ENCODE peak calls at places on chromosome 11, in six cellular contexts. C, K, L, N, P and Q are unnamed samples. For H3K9me3, the result is how much of the 10 kb centered on the place peaks cover.

GRCh38 chr11:86627776-86628455 is 44.5 kb downstream of the ME3 start:
- DNase-seq in C (no peak), K (no peak), L (no peak), N (no peak), P (no peak), Q (no peak)

GRCh38 chr11:103397369-103397768 is 288.1 kb downstream of the DYNC2H1 start:
- DNase-seq in C (no peak), K (no peak), L (no peak), N (no peak), P (peak), Q (no peak)

GRCh38 chr11:68033708-68034045 is 3.2 kb downstream of the NDUFS8 start:
- DNase-seq in C (no peak), K (no peak), L (no peak), N (no peak), P (no peak), Q (no peak)

GRCh38 chr11:3834349-3835099 is 6.2 kb downstream of the RHOG start:
- DNase-seq in C (peak), K (no peak), L (no peak), N (peak), P (no peak), Q (no peak)

GRCh38 chr11:18491924-18492323 is 34.8 kb downstream of the TSG101 start:
- DNase-seq in C (no peak), K (no peak), L (no peak), N (no peak), P (no peak), Q (no peak)

GRCh38 chr11:64299847-64300648 is at the start of gene CATSPERZ:
- DNase-seq in C (no peak), K (no peak), L (no peak), N (no peak), P (no peak), Q (no peak)

GRCh38 chr11:130576146-130576545 is 127.7 kb downstream of the ADAMTS15 start:
- DNase-seq in C (no peak), K (no peak), L (no peak), N (no peak), P (no peak), Q (no peak)

GRCh38 chr11:68049509-68050370 is 10.9 kb downstream of the TCIRG1 start:
- DNase-seq in C (no peak), K (no peak), L (no peak), N (no peak), P (no peak), Q (no peak)

GRCh38 chr11:121282886-121283502 is 9.6 kb upstream of the SC5D start:
- DNase-seq in C (no peak), K (no peak), L (no peak), N (no peak), P (no peak), Q (no peak)

GRCh38 chr11:114619659-114620173 is 24.1 kb upstream of the NXPE4 start:
- DNase-seq in C (no peak), K (no peak), L (no peak), N (no peak), P (no peak), Q (no peak)
- H3K9me3 ChIP-seq in C (half or more), K (under half), L (under half), N (under half), P (under half), Q (under half)

GRCh38 chr11:10838083-10838482 is 19.8 kb downstream of the ZBED5 start:
- DNase-seq in C (no peak), K (no peak), L (no peak), N (no peak), P (no peak), Q (no peak)

GRCh38 chr11:10844816-10845215 is 13.0 kb downstream of the ZBED5 start:
- DNase-seq in C (no peak), K (no peak), L (no peak), N (no peak), P (no peak), Q (no peak)

GRCh38 chr11:10844364-10844763 is 13.5 kb downstream of the ZBED5 start:
- DNase-seq in C (no peak), K (no peak), L (no peak), N (no peak), P (no peak), Q (no peak)

GRCh38 chr11:10838906-10839305 is 18.9 kb downstream of the ZBED5 start:
- DNase-seq in C (no peak), K (no peak), L (no peak), N (no peak), P (no peak), Q (no peak)
- H3K9me3 ChIP-seq in C (under half), K (under half), L (under half), N (under half), P (under half), Q (under half)

GRCh38 chr11:41978951-41979350 is 519.5 kb upstream of the LRRC4C start:
- DNase-seq in C (no peak), K (no peak), L (no peak), N (no peak), P (no peak), Q (no peak)

GRCh38 chr11:41983458-41983857 is 524.0 kb upstream of the LRRC4C start:
- DNase-seq in C (no peak), K (no peak), L (no peak), N (no peak), P (no peak), Q (no peak)

GRCh38 chr11:41982975-41983374 is 523.5 kb upstream of the LRRC4C start:
- DNase-seq in C (no peak), K (no peak), L (no peak), N (no peak), P (no peak), Q (no peak)

GRCh38 chr11:41985799-41986198 is 526.3 kb upstream of the LRRC4C start:
- DNase-seq in C (no peak), K (no peak), L (no peak), N (no peak), P (no peak), Q (no peak)

DNA sequence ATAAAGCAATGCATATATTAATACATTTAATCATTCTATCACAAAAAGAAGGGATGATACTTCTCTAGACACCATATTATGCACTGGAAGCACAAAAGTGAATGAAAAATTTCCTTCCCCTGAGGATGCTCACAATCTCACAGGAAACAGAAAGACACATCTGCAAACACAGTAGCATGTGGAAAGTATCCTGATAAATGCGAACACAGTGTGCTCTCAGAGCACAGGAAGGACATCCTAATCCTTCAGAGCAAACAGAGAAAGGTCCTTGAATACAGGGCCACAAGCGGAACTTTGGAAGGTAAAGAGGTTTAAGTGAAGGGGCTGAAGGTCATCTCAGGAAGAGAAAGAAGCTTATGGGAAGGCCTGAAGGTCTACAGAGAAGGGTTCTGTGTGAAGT is 524.6 kb upstream of the LRRC4C start:
- DNase-seq in C (no peak), K (no peak), L (no peak), N (no peak), P (no peak), Q (no peak)
- H3K9me3 ChIP-seq in C (under half), K (under half), L (under half), N (under half), P (under half), Q (under half)

DNA sequence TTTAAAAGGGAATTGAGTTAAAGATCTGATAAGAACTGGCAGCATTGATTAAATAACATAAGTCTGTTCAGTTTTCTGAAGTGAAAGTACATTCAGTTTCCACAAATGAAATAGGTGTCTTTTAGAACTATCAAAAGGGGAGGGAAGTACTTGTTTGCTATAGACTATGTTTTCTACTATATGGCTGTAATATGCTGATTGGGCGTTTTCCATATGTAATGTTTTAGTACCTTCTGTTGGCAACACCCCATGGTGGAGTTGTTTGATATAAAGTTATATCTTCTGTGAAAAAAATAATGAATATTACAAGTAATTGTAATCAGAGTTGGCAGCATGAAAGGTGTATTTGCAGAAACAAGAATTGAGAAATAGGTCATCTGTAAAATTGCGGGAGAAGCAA is 237.6 kb downstream of the JRKL start:
- DNase-seq in C (no peak), K (no peak), L (no peak), N (no peak), P (no peak), Q (no peak)
- H3K9me3 ChIP-seq in C (under half), K (under half), L (under half), N (under half), P (under half), Q (under half)

DNA sequence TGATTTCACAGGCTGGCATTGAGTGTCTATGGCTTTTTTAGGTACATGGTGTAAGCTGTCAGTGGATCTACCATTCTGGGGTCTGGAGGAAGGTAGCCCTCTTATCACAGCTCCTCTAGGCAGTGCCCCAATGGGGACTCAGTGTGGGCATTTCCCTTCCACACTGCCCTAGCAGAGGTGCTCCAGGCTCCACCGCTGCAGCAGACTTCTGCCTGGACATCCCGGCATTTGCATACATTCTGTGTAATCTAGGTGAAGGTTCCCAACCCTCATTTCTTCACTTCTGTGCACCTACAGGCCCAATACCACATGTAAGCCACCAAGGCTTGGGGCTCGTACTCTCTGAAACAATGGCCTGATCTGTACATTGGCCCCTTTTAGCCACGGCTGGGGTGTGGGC is 78.3 kb downstream of the RNF169 start:
- DNase-seq in C (no peak), K (no peak), L (no peak), N (no peak), P (no peak), Q (no peak)
- H3K9me3 ChIP-seq in C (under half), K (under half), L (under half), N (under half), P (under half), Q (under half)

DNA sequence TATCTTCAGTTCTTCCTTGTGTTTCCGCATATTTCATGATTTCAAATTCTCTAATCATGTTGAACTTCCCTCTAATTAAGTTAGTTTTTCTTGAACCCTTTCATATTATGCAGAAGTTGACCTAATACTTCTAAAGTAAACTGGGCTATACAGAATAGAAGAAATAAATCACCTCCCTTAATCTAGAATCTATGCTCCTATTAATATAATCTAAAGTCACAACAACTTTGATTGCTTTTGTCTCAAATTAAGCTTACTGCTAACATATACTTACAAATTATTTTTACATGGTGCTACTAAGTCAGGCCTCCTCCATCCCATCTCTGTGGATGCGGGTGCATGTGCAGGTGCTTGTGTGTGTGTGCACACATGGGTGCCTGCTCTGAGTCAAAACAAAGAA is 27.3 kb upstream of the CSNK2A3 start:
- DNase-seq in C (no peak), K (no peak), L (no peak), N (no peak), P (no peak), Q (no peak)
- H3K9me3 ChIP-seq in C (under half), K (under half), L (under half), N (under half), P (under half), Q (under half)

GRCh38 chr11:11976476-11977187 is 31.8 kb downstream of the DKK3 start:
- DNase-seq in C (no peak), K (no peak), L (no peak), N (no peak), P (no peak), Q (no peak)
- H3K9me3 ChIP-seq in C (under half), K (under half), L (under half), N (under half), P (under half), Q (under half)

GRCh38 chr11:69524991-69525411 is 43.5 kb downstream of the LINC01488 start:
- DNase-seq in C (no peak), K (peak), L (no peak), N (no peak), P (no peak), Q (no peak)
- H3K9me3 ChIP-seq in C (under half), K (under half), L (under half), N (under half), P (under half), Q (under half)

DNA sequence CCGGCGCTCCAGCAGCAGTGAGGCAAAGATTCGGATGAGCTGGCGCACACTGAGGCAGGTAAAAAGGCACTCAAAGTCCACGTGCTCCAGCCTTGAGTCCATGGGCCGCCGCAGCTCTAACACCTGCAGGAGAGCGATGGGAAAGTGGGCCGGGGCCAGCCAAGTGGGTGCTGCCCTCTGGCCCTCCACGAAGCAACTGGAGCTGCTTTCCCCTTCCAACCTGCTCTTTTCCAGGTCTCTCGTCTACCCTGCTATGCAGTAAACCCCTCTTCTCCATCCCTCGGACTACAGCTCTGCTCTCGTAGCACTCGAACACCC is 20.0 kb downstream of the RPL27A start:
- DNase-seq in C (no peak), K (no peak), L (no peak), N (no peak), P (no peak), Q (no peak)
- H3K9me3 ChIP-seq in C (under half), K (under half), L (under half), N (under half), P (under half), Q (under half)

DNA sequence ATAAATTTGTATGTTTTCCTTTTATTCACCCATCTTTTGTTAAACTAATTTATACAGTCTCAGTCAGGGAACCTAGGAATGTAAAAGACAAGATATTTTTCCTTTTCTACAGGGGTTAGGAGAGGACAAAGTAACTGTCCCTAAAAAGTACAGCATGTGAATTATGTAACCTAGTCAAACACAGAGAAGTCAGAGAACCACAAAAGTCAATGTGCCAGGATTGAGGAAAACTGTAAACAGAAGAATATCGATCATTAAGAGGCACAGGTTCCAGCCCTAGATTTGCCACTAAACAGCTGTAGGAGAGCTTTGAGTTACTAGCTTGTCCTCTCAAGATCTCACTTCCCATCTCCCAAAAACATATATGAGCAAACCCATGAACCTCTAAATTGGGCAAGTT is 550.9 kb upstream of the FAT3 start:
- DNase-seq in C (no peak), K (no peak), L (no peak), N (no peak), P (no peak), Q (no peak)
- H3K9me3 ChIP-seq in C (under half), K (under half), L (under half), N (under half), P (under half), Q (under half)